ENCODE peak calls at places on chromosomes 5 and 9, in seven cellular contexts. W is left ventricle myocardium inferior, N is HCT116, V is endodermal cell, F is PC-9, T is A549, R is transverse colon. E is an unnamed sample.

GRCh38 chr5:137300411-137301240 is 198.5 kb downstream of the SPOCK1 start:
- DNase-seq in W (no peak), N (no peak), V (no peak), F (no peak), T (no peak), R (no peak), E (no peak)

GRCh38 chr9:130245474-130245873 is 20.1 kb upstream of the HMCN2 start:
- DNase-seq in W (no peak), N (no peak), V (peak; percentile 22), F (no peak), T (no peak), R (no peak), E (no peak)

GRCh38 chr5:58412932-58413331 is 47.0 kb downstream of the PLK2 start:
- DNase-seq in W (no peak), N (no peak), V (no peak), F (no peak), T (no peak), R (no peak), E (no peak)

GRCh38 chr5:31531543-31531887 is 378 bp downstream of the DROSHA start:
- DNase-seq in W (no peak), N (no peak), V (no peak), F (no peak), T (peak; percentile 9), R (peak; percentile 26), E (peak; percentile 83)

GRCh38 chr9:114786251-114786650 is 19.6 kb downstream of the TNFSF15 start:
- DNase-seq in W (no peak), N (no peak), V (no peak), F (peak; percentile 42), T (no peak), R (no peak), E (no peak)

GRCh38 chr5:93044860-93045666 is 536.0 kb downstream of the NR2F1-AS1 start:
- DNase-seq in W (no peak), N (no peak), V (no peak), F (no peak), T (no peak), R (no peak), E (no peak)

GRCh38 chr5:113202904-113203716 is 226.5 kb downstream of the DCP2 start:
- DNase-seq in W (peak; percentile 85), N (peak; percentile 66), V (peak; percentile 91), F (peak; percentile 77), T (peak; percentile 16), R (no peak), E (peak; percentile 56)

GRCh38 chr9:35951736-35952135 is 6.2 kb downstream of the OR2S2 start:
- DNase-seq in W (no peak), N (no peak), V (no peak), F (peak; percentile 76), T (peak; percentile 42), R (no peak), E (no peak)

GRCh38 chr9:130240410-130241197 is 25.0 kb upstream of the HMCN2 start:
- DNase-seq in W (peak; percentile 41), N (peak; percentile 53), V (peak; percentile 85), F (peak; percentile 55), T (peak; percentile 78), R (peak; percentile 53), E (peak; percentile 52)

GRCh38 chr9:85715587-85715986 is 26.2 kb downstream of the AGTPBP1 start:
- DNase-seq in W (no peak), N (no peak), V (no peak), F (no peak), T (no peak), R (no peak), E (no peak)

GRCh38 chr5:147509710-147510651 is at the start of gene DPYSL3:
- DNase-seq in W (peak; percentile 74), N (peak; percentile 15), V (peak; percentile 93), F (no peak), T (peak; percentile 73), R (peak; percentile 54), E (peak; percentile 65)

GRCh38 chr5:143338658-143339366 is 64.7 kb downstream of the NR3C1 start:
- DNase-seq in W (no peak), N (no peak), V (no peak), F (no peak), T (peak; percentile 56), R (no peak), E (no peak)

GRCh38 chr9:70466976-70467551 is 52.6 kb upstream of the KLF9 start:
- DNase-seq in W (no peak), N (no peak), V (no peak), F (no peak), T (no peak), R (no peak), E (no peak)

GRCh38 chr5:154487541-154487940 is 9.5 kb upstream of the HAND1 start:
- DNase-seq in W (no peak), N (no peak), V (peak; percentile 24), F (no peak), T (no peak), R (no peak), E (no peak)

GRCh38 chr5:89313044-89313443 is 430.1 kb upstream of the MEF2C start:
- DNase-seq in W (no peak), N (peak; percentile 71), V (no peak), F (no peak), T (no peak), R (no peak), E (no peak)

GRCh38 chr9:124286292-124286931 is 28.7 kb downstream of the NEK6 start:
- DNase-seq in W (no peak), N (peak; percentile 19), V (no peak), F (peak; percentile 75), T (peak; percentile 73), R (peak; percentile 81), E (peak; percentile 73)

GRCh38 chr5:72848474-72849428 is 32.3 kb downstream of the TNPO1 start:
- DNase-seq in W (peak; percentile 68), N (no peak), V (peak; percentile 69), F (no peak), T (peak; percentile 40), R (peak; percentile 57), E (peak; percentile 90)

GRCh38 chr9:94639045-94639995 is at the start of gene FBP1:
- DNase-seq in W (peak; percentile 41), N (no peak), V (peak; percentile 76), F (peak; percentile 60), T (no peak), R (peak; percentile 77), E (peak; percentile 87)

GRCh38 chr5:30343707-30344106 is 849.8 kb upstream of the CDH6 start:
- DNase-seq in W (no peak), N (no peak), V (no peak), F (no peak), T (no peak), R (no peak), E (no peak)

GRCh38 chr9:128321343-128321742 is 904 bp downstream of the TRUB2 start:
- DNase-seq in W (no peak), N (no peak), V (no peak), F (no peak), T (no peak), R (no peak), E (no peak)

GRCh38 chr5:170896779-170897178 is 35.0 kb downstream of the RANBP17 start:
- DNase-seq in W (no peak), N (no peak), V (peak; percentile 92), F (no peak), T (peak; percentile 10), R (no peak), E (no peak)

GRCh38 chr5:76660360-76660759 is 37.2 kb upstream of the F2RL2 start:
- DNase-seq in W (no peak), N (no peak), V (no peak), F (no peak), T (no peak), R (no peak), E (no peak)

GRCh38 chr5:87113848-87114247 is 153.8 kb upstream of the RASA1 start:
- DNase-seq in W (no peak), N (no peak), V (no peak), F (no peak), T (no peak), R (no peak), E (no peak)

GRCh38 chr9:99183616-99184015 is 38.1 kb downstream of the ALG2 start:
- DNase-seq in W (no peak), N (no peak), V (no peak), F (no peak), T (no peak), R (no peak), E (no peak)

GRCh38 chr9:90919883-90920282 is 118.3 kb downstream of the SYK start:
- DNase-seq in W (peak; percentile 48), N (no peak), V (no peak), F (no peak), T (no peak), R (no peak), E (no peak)

GRCh38 chr5:151598984-151599383 is 7.9 kb upstream of the FAT2 start:
- DNase-seq in W (no peak), N (no peak), V (no peak), F (peak; percentile 85), T (no peak), R (no peak), E (no peak)

GRCh38 chr5:89673019-89673418 is 736.5 kb downstream of the CETN3 start:
- DNase-seq in W (no peak), N (no peak), V (no peak), F (no peak), T (no peak), R (no peak), E (no peak)

GRCh38 chr5:68285075-68285827 is 69.7 kb downstream of the PIK3R1 start:
- DNase-seq in W (no peak), N (no peak), V (no peak), F (no peak), T (no peak), R (no peak), E (no peak)

GRCh38 chr9:134564431-134565170 is 77.0 kb upstream of the COL5A1 start:
- DNase-seq in W (no peak), N (no peak), V (peak; percentile 21), F (peak; percentile 57), T (no peak), R (no peak), E (peak; percentile 4)

GRCh38 chr9:76818271-76818670 is 54.0 kb downstream of the PCA3 start:
- DNase-seq in W (peak; percentile 27), N (peak; percentile 91), V (peak; percentile 71), F (peak; percentile 65), T (peak; percentile 80), R (peak; percentile 69), E (peak; percentile 80)
- H3K27ac ChIP-seq in W (no peak overlapping the region), N (peak overlapping the region; percentile 55), V (no peak overlapping the region), F (no peak overlapping the region), T (peak overlapping the region; percentile 74), R (peak overlapping the region; percentile 70), E (no peak overlapping the region)

GRCh38 chr5:95709967-95710650 is 21.0 kb upstream of the RHOBTB3 start:
- DNase-seq in W (peak; percentile 44), N (peak; percentile 71), V (peak; percentile 92), F (peak; percentile 80), T (peak; percentile 32), R (no peak), E (no peak)
- H3K4me3 ChIP-seq in W (peak overlapping the region; percentile 49), N (peak overlapping the region; percentile 54), V (peak overlapping the region; percentile 68), F (peak overlapping the region; percentile 42), T (no peak overlapping the region), R (no peak overlapping the region), E (no peak overlapping the region)

GRCh38 chr9:96450613-96451544 is 910 bp downstream of the HABP4 start:
- DNase-seq in W (peak; percentile 22), N (no peak), V (peak; percentile 76), F (no peak), T (peak; percentile 29), R (peak; percentile 53), E (peak; percentile 79)
- H3K27ac ChIP-seq in W (peak overlapping the region; percentile 89), N (peak overlapping the region; percentile 73), V (no peak overlapping the region), F (no peak overlapping the region), T (peak overlapping the region; percentile 95), R (peak overlapping the region; percentile 89), E (peak overlapping the region; percentile 45)

DNA sequence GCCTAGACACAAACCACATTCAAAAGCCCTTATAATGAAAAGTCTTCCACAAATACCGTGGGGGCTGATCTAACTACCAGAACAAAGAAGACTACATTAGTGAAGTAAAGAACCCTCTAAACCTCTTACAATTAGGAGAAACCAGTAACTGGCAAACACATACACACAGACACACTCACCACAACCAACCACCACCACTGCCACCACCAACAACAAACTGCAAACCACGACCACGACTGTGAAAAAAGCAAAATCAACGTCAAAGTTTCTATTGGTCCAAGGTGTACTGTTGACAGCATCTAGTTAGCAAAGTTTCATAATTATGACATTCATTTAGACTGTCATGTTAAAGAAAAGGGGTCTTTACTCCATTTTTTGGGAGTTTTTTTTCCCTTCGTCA is 2.7 kb downstream of the CDO1 start:
- DNase-seq in W (no peak), N (no peak), V (no peak), F (no peak), T (no peak), R (no peak), E (no peak)
- H3K4me3 ChIP-seq in W (peak overlapping the region; percentile 73), N (no peak overlapping the region), V (no peak overlapping the region), F (no peak overlapping the region), T (no peak overlapping the region), R (no peak overlapping the region), E (no peak overlapping the region)